ENCODE peak calls at places on chromosomes 5 and 9, in eight cellular contexts. One of them, this sample, is unnamed.

GRCh38 chr9:108911820-108912219 is 22.1 kb downstream of the ELP1 start:
- DNase-seq in ovary: no peak
- DNase-seq in endothelial cell of umbilical vein: no peak
- DNase-seq in uterus: no peak
- DNase-seq in CD8-positive, alpha-beta T cell: no peak
- DNase-seq in K562: no peak
- DNase-seq in right lobe of liver: no peak
- DNase-seq in HCT116: no peak
- DNase-seq in this sample: no peak

GRCh38 chr5:87266914-87267573 is 639 bp upstream of the RASA1 start:
- DNase-seq in ovary: no peak
- DNase-seq in endothelial cell of umbilical vein: no peak
- DNase-seq in uterus: no peak
- DNase-seq in CD8-positive, alpha-beta T cell: no peak
- DNase-seq in K562: no peak
- DNase-seq in right lobe of liver: no peak
- DNase-seq in HCT116: no peak
- DNase-seq in this sample: no peak

GRCh38 chr5:78628260-78629024 is 20.1 kb downstream of the LHFPL2 start:
- DNase-seq in ovary: no peak
- DNase-seq in endothelial cell of umbilical vein: no peak
- DNase-seq in uterus: peak; percentile 56
- DNase-seq in CD8-positive, alpha-beta T cell: no peak
- DNase-seq in K562: no peak
- DNase-seq in right lobe of liver: no peak
- DNase-seq in HCT116: no peak
- DNase-seq in this sample: no peak

GRCh38 chr9:95504053-95504963 is 12.5 kb downstream of the PTCH1 start:
- DNase-seq in ovary: no peak
- DNase-seq in endothelial cell of umbilical vein: peak; percentile 2
- DNase-seq in uterus: no peak
- DNase-seq in CD8-positive, alpha-beta T cell: no peak
- DNase-seq in K562: peak; percentile 51
- DNase-seq in right lobe of liver: no peak
- DNase-seq in HCT116: no peak
- DNase-seq in this sample: peak; percentile 60

GRCh38 chr5:136892026-136892425 is 526.7 kb upstream of the TRPC7 start:
- DNase-seq in ovary: no peak
- DNase-seq in endothelial cell of umbilical vein: no peak
- DNase-seq in uterus: no peak
- DNase-seq in CD8-positive, alpha-beta T cell: no peak
- DNase-seq in K562: no peak
- DNase-seq in right lobe of liver: no peak
- DNase-seq in HCT116: no peak
- DNase-seq in this sample: no peak

GRCh38 chr5:132283423-132284043 is 10.7 kb upstream of the SLC22A4 start:
- DNase-seq in ovary: no peak
- DNase-seq in endothelial cell of umbilical vein: peak; percentile 62
- DNase-seq in uterus: peak; percentile 43
- DNase-seq in CD8-positive, alpha-beta T cell: no peak
- DNase-seq in K562: peak; percentile 32
- DNase-seq in right lobe of liver: no peak
- DNase-seq in HCT116: no peak
- DNase-seq in this sample: no peak

GRCh38 chr9:114230068-114230467 is 74.7 kb downstream of the COL27A1 start:
- DNase-seq in ovary: no peak
- DNase-seq in endothelial cell of umbilical vein: no peak
- DNase-seq in uterus: no peak
- DNase-seq in CD8-positive, alpha-beta T cell: no peak
- DNase-seq in K562: no peak
- DNase-seq in right lobe of liver: no peak
- DNase-seq in HCT116: no peak
- DNase-seq in this sample: no peak

GRCh38 chr9:130159814-130160670 is 12.2 kb upstream of the NCS1 start:
- DNase-seq in ovary: no peak
- DNase-seq in endothelial cell of umbilical vein: no peak
- DNase-seq in uterus: no peak
- DNase-seq in CD8-positive, alpha-beta T cell: no peak
- DNase-seq in K562: no peak
- DNase-seq in right lobe of liver: no peak
- DNase-seq in HCT116: no peak
- DNase-seq in this sample: peak; percentile 5

GRCh38 chr5:77906806-77907205 is 130.7 kb upstream of the TBCA start:
- DNase-seq in ovary: no peak
- DNase-seq in endothelial cell of umbilical vein: no peak
- DNase-seq in uterus: no peak
- DNase-seq in CD8-positive, alpha-beta T cell: no peak
- DNase-seq in K562: no peak
- DNase-seq in right lobe of liver: no peak
- DNase-seq in HCT116: no peak
- DNase-seq in this sample: peak; percentile 12

GRCh38 chr9:96510258-96510657 is 60.3 kb downstream of the HABP4 start:
- DNase-seq in ovary: no peak
- DNase-seq in endothelial cell of umbilical vein: no peak
- DNase-seq in uterus: no peak
- DNase-seq in CD8-positive, alpha-beta T cell: no peak
- DNase-seq in K562: no peak
- DNase-seq in right lobe of liver: no peak
- DNase-seq in HCT116: no peak
- DNase-seq in this sample: no peak

GRCh38 chr9:87770616-87771015 is 44.7 kb downstream of the CTSL start:
- DNase-seq in ovary: no peak
- DNase-seq in endothelial cell of umbilical vein: no peak
- DNase-seq in uterus: no peak
- DNase-seq in CD8-positive, alpha-beta T cell: no peak
- DNase-seq in K562: no peak
- DNase-seq in right lobe of liver: no peak
- DNase-seq in HCT116: no peak
- DNase-seq in this sample: no peak

GRCh38 chr5:114099161-114099560 is 262.7 kb upstream of the KCNN2 start:
- DNase-seq in ovary: no peak
- DNase-seq in endothelial cell of umbilical vein: no peak
- DNase-seq in uterus: no peak
- DNase-seq in CD8-positive, alpha-beta T cell: no peak
- DNase-seq in K562: no peak
- DNase-seq in right lobe of liver: no peak
- DNase-seq in HCT116: no peak
- DNase-seq in this sample: no peak

GRCh38 chr9:22446589-22446949 is at the start of gene DMRTA1:
- DNase-seq in ovary: peak; percentile 65
- DNase-seq in endothelial cell of umbilical vein: peak; percentile 80
- DNase-seq in uterus: peak; percentile 74
- DNase-seq in CD8-positive, alpha-beta T cell: no peak
- DNase-seq in K562: no peak
- DNase-seq in right lobe of liver: peak; percentile 97
- DNase-seq in HCT116: no peak
- DNase-seq in this sample: peak; percentile 68

DNA sequence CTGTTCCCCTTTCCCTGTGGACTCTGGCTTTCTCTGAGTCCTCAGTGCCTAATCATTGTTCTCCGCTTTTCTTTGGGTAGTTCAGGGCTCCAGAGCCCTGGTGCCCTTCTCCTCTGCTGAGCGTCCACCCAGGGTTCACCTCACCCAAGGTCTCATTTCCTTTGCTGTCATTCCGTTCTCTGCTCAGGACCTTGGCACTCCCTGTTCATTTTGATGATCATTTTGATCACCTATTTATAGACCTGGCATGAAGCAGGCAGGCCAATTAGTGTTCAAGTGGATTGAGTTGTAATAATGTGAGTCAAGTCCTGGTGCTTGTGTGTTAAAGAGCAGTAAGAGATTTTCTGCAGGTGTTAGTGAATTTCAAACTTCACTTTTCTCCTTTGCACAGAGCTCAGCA is 3.6 kb downstream of the TRIO start:
- DNase-seq in ovary: no peak
- DNase-seq in endothelial cell of umbilical vein: no peak
- DNase-seq in uterus: no peak
- DNase-seq in CD8-positive, alpha-beta T cell: no peak
- DNase-seq in K562: no peak
- DNase-seq in right lobe of liver: no peak
- DNase-seq in HCT116: no peak
- DNase-seq in this sample: no peak
- H3K4me3 ChIP-seq in ovary: no peak overlapping the region
- H3K4me3 ChIP-seq in endothelial cell of umbilical vein: peak overlapping the region; percentile 91
- H3K4me3 ChIP-seq in uterus: no peak overlapping the region
- H3K4me3 ChIP-seq in CD8-positive, alpha-beta T cell: no peak overlapping the region
- H3K4me3 ChIP-seq in K562: no peak overlapping the region
- H3K4me3 ChIP-seq in right lobe of liver: no peak overlapping the region
- H3K4me3 ChIP-seq in HCT116: no peak overlapping the region
- H3K4me3 ChIP-seq in this sample: no peak overlapping the region

DNA sequence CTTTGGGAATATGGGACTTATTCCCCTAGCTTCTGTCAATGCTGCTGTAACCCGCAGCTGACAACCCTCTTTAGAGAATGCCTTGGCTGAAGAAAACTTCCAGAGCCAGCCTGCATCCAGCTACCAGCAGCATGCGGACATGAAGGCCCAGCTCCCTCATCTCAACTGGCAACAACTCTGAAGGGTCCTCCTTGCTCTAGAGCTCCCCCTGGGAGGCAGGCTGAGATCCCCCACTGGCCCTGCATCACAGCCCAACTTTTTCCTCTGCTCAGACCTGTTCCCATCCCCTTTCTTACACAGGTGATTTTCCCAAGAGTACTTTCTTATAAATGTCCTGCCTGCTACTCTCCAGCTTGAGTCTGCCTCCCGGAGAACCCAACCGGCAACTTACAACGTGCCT is 18.7 kb upstream of the WNT8A start:
- DNase-seq in ovary: no peak
- DNase-seq in endothelial cell of umbilical vein: no peak
- DNase-seq in uterus: no peak
- DNase-seq in CD8-positive, alpha-beta T cell: no peak
- DNase-seq in K562: no peak
- DNase-seq in right lobe of liver: no peak
- DNase-seq in HCT116: no peak
- DNase-seq in this sample: no peak
- TF ChIP-seq CTCF in ovary: no peak
- TF ChIP-seq CTCF in endothelial cell of umbilical vein: peak; percentile 44
- TF ChIP-seq CTCF in uterus: no peak
- TF ChIP-seq CTCF in CD8-positive, alpha-beta T cell: no peak
- TF ChIP-seq CTCF in K562: peak; percentile 68
- TF ChIP-seq CTCF in right lobe of liver: peak; percentile 16
- TF ChIP-seq CTCF in HCT116: peak; percentile 62
- TF ChIP-seq CTCF in this sample: peak; percentile 12

GRCh38 chr5:140566665-140567064 is 2.0 kb downstream of the SLC35A4 start:
- DNase-seq in ovary: no peak
- DNase-seq in endothelial cell of umbilical vein: no peak
- DNase-seq in uterus: no peak
- DNase-seq in CD8-positive, alpha-beta T cell: no peak
- DNase-seq in K562: no peak
- DNase-seq in right lobe of liver: no peak
- DNase-seq in HCT116: no peak
- DNase-seq in this sample: no peak

GRCh38 chr5:140563554-140563953 is 844 bp downstream of the APBB3 start:
- DNase-seq in ovary: no peak
- DNase-seq in endothelial cell of umbilical vein: no peak
- DNase-seq in uterus: peak; percentile 45
- DNase-seq in CD8-positive, alpha-beta T cell: no peak
- DNase-seq in K562: no peak
- DNase-seq in right lobe of liver: no peak
- DNase-seq in HCT116: no peak
- DNase-seq in this sample: no peak

GRCh38 chr5:140564196-140565023 is at the start of the genes APBB3 and SLC35A4:
- DNase-seq in ovary: peak; percentile 96
- DNase-seq in endothelial cell of umbilical vein: peak; percentile 97
- DNase-seq in uterus: peak; percentile 98
- DNase-seq in CD8-positive, alpha-beta T cell: peak; percentile 97
- DNase-seq in K562: peak; percentile 93
- DNase-seq in right lobe of liver: peak; percentile 97
- DNase-seq in HCT116: peak; percentile 95
- DNase-seq in this sample: peak; percentile 98

GRCh38 chr5:140565780-140566095 is 1.1 kb downstream of the SLC35A4 start:
- DNase-seq in ovary: no peak
- DNase-seq in endothelial cell of umbilical vein: no peak
- DNase-seq in uterus: no peak
- DNase-seq in CD8-positive, alpha-beta T cell: no peak
- DNase-seq in K562: no peak
- DNase-seq in right lobe of liver: no peak
- DNase-seq in HCT116: no peak
- DNase-seq in this sample: peak; percentile 49

DNA sequence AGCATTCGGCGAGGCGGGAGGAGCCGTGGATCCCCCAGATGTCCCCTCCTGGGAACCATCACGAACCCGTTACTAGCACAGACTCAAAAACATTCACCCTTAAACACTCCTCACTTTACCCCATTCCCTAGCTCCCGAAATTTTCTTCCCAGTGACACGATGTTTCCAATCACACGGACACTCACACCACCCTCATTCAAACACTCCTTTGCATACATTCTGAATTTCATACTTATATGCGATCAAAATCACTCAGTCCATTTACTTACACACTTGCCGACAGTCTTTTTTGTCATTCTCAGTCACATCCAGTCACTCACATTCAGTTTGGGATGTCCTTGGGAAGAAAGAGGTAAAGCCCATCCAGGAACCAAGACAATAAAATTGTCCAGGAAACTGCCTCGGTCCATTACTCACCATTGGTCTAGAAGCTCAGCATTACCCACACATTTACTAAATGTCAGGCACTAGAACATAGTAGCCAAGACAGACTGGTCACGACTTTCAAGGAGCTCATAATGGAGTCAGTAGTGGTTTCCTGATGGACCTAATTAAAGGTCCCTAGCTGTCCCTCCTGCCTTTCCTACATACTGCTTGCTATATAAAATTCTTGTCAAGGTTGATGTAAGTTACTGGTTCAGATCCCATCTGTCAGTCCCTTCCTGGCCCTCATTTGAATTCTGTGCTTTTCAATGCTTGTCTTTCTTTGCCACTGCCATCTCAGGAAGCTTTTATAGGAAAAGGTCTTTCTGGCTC is 574 bp downstream of the SLC35A4 start:
- DNase-seq in ovary: no peak
- DNase-seq in endothelial cell of umbilical vein: peak; percentile 56
- DNase-seq in uterus: no peak
- DNase-seq in CD8-positive, alpha-beta T cell: no peak
- DNase-seq in K562: no peak
- DNase-seq in right lobe of liver: no peak
- DNase-seq in HCT116: no peak
- DNase-seq in this sample: no peak
- H3K9me3 ChIP-seq in ovary: no peaks in the 10 kb centered on the region
- H3K9me3 ChIP-seq in endothelial cell of umbilical vein: no peaks in the 10 kb centered on the region
- H3K9me3 ChIP-seq in uterus: no peaks in the 10 kb centered on the region
- H3K9me3 ChIP-seq in CD8-positive, alpha-beta T cell: no peaks in the 10 kb centered on the region
- H3K9me3 ChIP-seq in K562: no peaks in the 10 kb centered on the region
- H3K9me3 ChIP-seq in right lobe of liver: no peaks in the 10 kb centered on the region
- H3K9me3 ChIP-seq in HCT116: no peaks in the 10 kb centered on the region
- H3K9me3 ChIP-seq in this sample: no peaks in the 10 kb centered on the region

DNA sequence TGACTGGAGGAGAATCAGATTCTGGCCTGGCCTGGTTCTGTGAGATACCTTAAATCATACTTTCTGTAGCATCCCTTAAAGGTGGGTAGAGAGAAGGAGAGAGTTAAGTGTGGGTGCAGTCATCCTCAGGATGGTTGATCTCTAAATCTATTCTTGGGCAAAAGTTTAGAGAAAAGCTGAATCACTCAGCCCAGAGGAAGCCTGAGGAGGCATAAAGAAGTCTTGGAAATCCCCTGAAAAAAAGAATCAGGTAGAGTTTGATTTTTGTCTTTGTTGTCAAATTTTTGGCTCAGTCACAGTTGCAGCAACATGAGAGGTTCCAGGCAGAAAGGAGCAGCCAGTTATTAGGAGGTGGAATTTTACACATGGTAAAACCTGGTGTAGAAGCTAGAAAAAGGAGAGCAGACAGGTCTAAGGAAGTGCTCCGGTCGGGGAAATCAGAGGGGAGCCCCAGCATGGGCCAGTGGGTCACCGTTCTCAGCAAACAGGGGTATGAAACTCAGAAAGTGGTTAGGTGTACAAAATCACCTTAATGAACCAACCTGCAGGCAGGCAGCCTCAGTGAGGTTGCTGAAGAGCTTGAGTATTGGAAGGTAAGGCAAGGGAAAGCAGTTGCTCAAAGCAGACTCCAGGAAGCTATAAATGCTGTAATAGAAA is 116.2 kb upstream of the CNTLN start:
- DNase-seq in ovary: no peak
- DNase-seq in endothelial cell of umbilical vein: no peak
- DNase-seq in uterus: no peak
- DNase-seq in CD8-positive, alpha-beta T cell: no peak
- DNase-seq in K562: no peak
- DNase-seq in right lobe of liver: no peak
- DNase-seq in HCT116: no peak
- DNase-seq in this sample: no peak
- H3K4me3 ChIP-seq in ovary: no peak overlapping the region
- H3K4me3 ChIP-seq in endothelial cell of umbilical vein: no peak overlapping the region
- H3K4me3 ChIP-seq in uterus: no peak overlapping the region
- H3K4me3 ChIP-seq in CD8-positive, alpha-beta T cell: no peak overlapping the region
- H3K4me3 ChIP-seq in K562: no peak overlapping the region
- H3K4me3 ChIP-seq in right lobe of liver: no peak overlapping the region
- H3K4me3 ChIP-seq in HCT116: no peak overlapping the region
- H3K4me3 ChIP-seq in this sample: no peak overlapping the region